ENCODE peak calls at places on chromosomes 2 and 18, in four cellular contexts. T is HCT116, O is HepG2, A is neural progenitor cell. U is an unnamed sample.

GRCh38 chr18:48348739-48349138 is 60.4 kb downstream of the ZBTB7C start:
- DNase-seq in O (no peak), A (no peak), T (no peak), U (no peak)

GRCh38 chr2:120815292-120815691 is 79.6 kb downstream of the GLI2 start:
- DNase-seq in O (no peak), A (no peak), T (no peak), U (no peak)

GRCh38 chr2:149145314-149146295 is 107.1 kb downstream of the LYPD6B start:
- DNase-seq in T (no peak), A (no peak), O (no peak), U (no peak)

GRCh38 chr2:63668464-63668863 is 79.7 kb downstream of the MDH1 start:
- DNase-seq in T (no peak), O (no peak), A (no peak), U (no peak)

GRCh38 chr2:162197095-162197825 is 45.2 kb upstream of the GCG start:
- DNase-seq in T (no peak), O (no peak), A (no peak), U (no peak)

GRCh38 chr2:225326969-225327368 is 72.5 kb upstream of the NYAP2 start:
- DNase-seq in T (no peak), A (peak), O (no peak), U (no peak)

GRCh38 chr2:3535794-3536681 is 16.7 kb upstream of the ADI1 start:
- DNase-seq in T (peak), O (peak), A (no peak), U (peak)

GRCh38 chr18:42157420-42157819 is 202.4 kb downstream of the PIK3C3 start:
- DNase-seq in A (peak), O (no peak), T (no peak), U (no peak)

GRCh38 chr2:156340818-156341481 is 8.4 kb upstream of the NR4A2 start:
- DNase-seq in O (no peak), T (no peak), A (peak), U (no peak)

GRCh38 chr2:44635725-44636124 is 274.0 kb downstream of the CAMKMT start:
- DNase-seq in O (no peak), T (no peak), A (no peak), U (no peak)

GRCh38 chr2:113245276-113245711 is 33.4 kb downstream of the PAX8 start:
- DNase-seq in O (peak), T (no peak), A (no peak), U (no peak)

GRCh38 chr2:29066271-29066860 is 8.0 kb downstream of the PCARE start:
- DNase-seq in O (peak), A (no peak), T (no peak), U (no peak)

GRCh38 chr2:145623136-145623535 is 1103.2 kb upstream of the ZEB2 start:
- DNase-seq in A (no peak), T (no peak), O (no peak), U (no peak)

GRCh38 chr2:69007169-69007568 is 5.8 kb upstream of the ANTXR1 start:
- DNase-seq in A (no peak), T (no peak), O (no peak), U (no peak)

GRCh38 chr2:33242845-33243244 is 233.6 kb upstream of the RASGRP3 start:
- DNase-seq in O (no peak), T (no peak), A (no peak), U (no peak)

GRCh38 chr18:22267697-22268096 is 98.3 kb downstream of the GATA6 start:
- DNase-seq in O (no peak), A (no peak), T (no peak), U (peak)

GRCh38 chr2:45170191-45170975 is 161.1 kb upstream of the SIX2 start:
- DNase-seq in O (no peak), T (no peak), A (peak), U (no peak)

GRCh38 chr2:189312643-189313042 is 128.6 kb upstream of the WDR75 start:
- DNase-seq in A (no peak), O (no peak), T (no peak), U (no peak)

GRCh38 chr2:189347540-189347939 is 93.7 kb upstream of the WDR75 start:
- DNase-seq in O (peak), T (peak), A (peak), U (peak)

GRCh38 chr2:138244400-138245001 is 257.1 kb upstream of the SPOPL start:
- DNase-seq in O (no peak), A (no peak), T (no peak), U (no peak)

GRCh38 chr2:163644238-163644637 is 91.6 kb downstream of the FIGN start:
- DNase-seq in T (no peak), O (no peak), A (no peak), U (no peak)

GRCh38 chr2:27920148-27920885 is 29.8 kb downstream of the BABAM2 start:
- DNase-seq in O (peak), T (no peak), A (no peak), U (no peak)

GRCh38 chr2:106956879-106957278 is 70.9 kb upstream of the ST6GAL2 start:
- DNase-seq in A (no peak), O (no peak), T (no peak), U (peak)

GRCh38 chr2:8849322-8849721 is 11.9 kb upstream of the KIDINS220 start:
- DNase-seq in T (no peak), O (no peak), A (no peak), U (no peak)

GRCh38 chr18:23876496-23876895 is 138.1 kb upstream of the TTC39C start:
- DNase-seq in A (no peak), O (no peak), T (no peak), U (no peak)

GRCh38 chr2:217216316-217216715 is 356.5 kb upstream of the TNP1 start:
- DNase-seq in A (no peak), O (no peak), T (no peak), U (no peak)

GRCh38 chr2:217218269-217219140 is 358.6 kb upstream of the TNP1 start:
- DNase-seq in T (no peak), O (no peak), A (no peak), U (no peak)

GRCh38 chr2:217216982-217217381 is 357.1 kb upstream of the TNP1 start:
- DNase-seq in A (no peak), O (no peak), T (no peak), U (no peak)

GRCh38 chr2:217220228-217221013 is 360.6 kb upstream of the TNP1 start:
- DNase-seq in A (no peak), T (no peak), O (no peak), U (peak)

GRCh38 chr2:217219141-217219505 is 359.3 kb upstream of the TNP1 start:
- DNase-seq in A (no peak), O (no peak), T (no peak), U (no peak)
- TF ChIP-seq EZH2 in A (no peak), O (no peak), T (no peak), U (no peak)

GRCh38 chr2:223008162-223008561 is 43.8 kb upstream of the KCNE4 start:
- DNase-seq in O (no peak), T (no peak), A (no peak), U (peak)
- TF ChIP-seq EZH2 in O (no peak), T (no peak), A (no peak), U (no peak)

GRCh38 chr2:147135401-147135800 is 709.4 kb upstream of the ACVR2A start:
- DNase-seq in A (no peak), O (no peak), T (no peak), U (no peak)
- TF ChIP-seq EZH2 in A (no peak), O (no peak), T (no peak), U (no peak)

DNA sequence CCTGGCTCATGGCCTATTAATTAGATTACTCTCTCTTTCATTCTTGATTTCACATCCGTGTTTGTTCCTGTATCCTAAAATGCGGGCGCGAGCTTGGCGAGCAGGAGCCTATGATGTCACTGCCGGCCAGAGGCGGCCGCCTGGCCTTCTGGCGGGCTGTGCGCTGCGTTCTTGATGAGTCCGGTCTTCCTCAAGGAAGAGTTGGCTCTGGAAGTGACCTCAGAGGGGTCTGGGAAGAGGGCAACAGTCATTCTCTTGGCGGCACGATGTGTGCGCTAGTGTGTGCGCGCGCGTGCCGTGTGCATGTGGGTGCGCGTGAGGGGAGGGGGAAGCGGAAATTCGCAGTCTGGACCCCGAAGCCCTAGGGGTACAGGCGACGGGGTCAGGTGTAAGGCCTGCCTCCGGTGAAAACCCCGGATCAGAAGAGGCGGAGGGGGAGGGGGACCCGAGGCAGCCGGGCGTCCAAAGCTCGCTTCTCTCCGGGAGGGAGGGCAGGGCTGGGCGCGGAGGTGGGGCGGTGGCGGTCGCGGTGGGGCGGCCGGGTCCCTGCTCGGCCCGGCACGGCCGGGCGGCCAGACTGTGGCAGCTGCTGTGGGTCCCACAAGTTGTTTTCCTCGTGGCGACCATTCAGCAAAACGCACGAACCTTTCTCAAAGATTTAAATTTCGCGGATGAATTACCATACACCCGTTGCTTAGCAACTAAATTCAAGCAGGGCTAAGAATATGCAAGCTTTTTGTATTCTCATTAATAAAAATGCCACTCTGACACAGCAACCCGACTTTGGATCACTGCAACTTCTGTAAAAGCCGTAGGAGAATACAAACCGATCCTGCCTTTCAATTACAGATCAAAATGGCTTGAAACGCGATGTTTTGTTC is 8.4 kb downstream of the POU3F3 start:
- DNase-seq in T (no peak), O (no peak), A (peak), U (no peak)
- TF ChIP-seq EZH2 in T (no peak), O (peak), A (peak), U (peak)

GRCh38 chr2:104853401-104853925 is 452 bp upstream of the POU3F3 start:
- DNase-seq in T (no peak), O (no peak), A (no peak), U (no peak)
- TF ChIP-seq EZH2 in T (no peak), O (peak), A (no peak), U (peak)

DNA sequence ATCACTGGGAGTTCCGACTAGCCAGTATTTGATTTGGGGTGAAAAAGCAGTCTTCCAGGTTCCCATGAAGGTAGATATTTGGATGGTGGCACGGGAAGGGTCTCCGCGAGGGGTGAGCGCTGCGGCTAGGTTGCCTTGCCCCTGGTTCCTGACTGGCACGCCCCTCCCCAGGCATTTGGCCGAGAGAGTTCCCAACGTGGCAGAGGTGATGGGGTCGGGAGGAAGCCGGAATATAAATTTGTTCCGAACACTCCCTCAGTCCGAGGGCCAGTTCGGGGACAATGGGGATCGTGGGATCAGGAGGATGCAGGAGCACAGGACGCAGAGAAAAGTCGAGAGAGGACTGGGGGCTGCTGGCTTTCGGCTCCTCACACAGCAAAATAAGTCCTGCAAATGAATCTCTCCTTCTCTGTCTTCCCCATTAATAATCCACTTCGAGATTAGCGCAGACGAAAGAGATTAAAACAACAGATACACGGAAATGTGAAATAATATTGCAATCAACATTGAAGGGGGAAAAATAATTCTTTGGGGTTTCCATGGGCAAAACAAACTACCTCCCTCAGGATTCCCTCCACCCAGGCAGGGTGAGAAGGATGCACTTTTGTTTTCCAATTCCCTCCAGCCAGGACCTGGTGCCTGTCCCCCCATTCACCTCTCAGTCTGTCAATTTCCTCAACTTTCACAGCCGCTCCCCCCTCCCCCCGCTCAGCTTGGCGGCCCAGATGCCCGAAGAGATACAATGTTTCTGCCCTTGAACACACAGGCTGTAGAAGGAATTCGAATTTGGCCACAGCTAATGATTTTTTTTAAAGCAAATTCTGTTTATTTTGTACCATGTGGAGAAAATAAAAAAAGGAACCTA is 3.1 kb upstream of the ZEB2 start:
- DNase-seq in A (peak), O (no peak), T (no peak), U (no peak)
- TF ChIP-seq EZH2 in A (no peak), O (peak), T (no peak), U (peak)

GRCh38 chr18:71809711-71810110 is 734.4 kb downstream of the CBLN2 start:
- DNase-seq in O (no peak), T (no peak), A (no peak), U (no peak)

GRCh38 chr18:71807586-71807985 is 736.6 kb downstream of the CBLN2 start:
- DNase-seq in T (no peak), O (no peak), A (no peak), U (no peak)

DNA sequence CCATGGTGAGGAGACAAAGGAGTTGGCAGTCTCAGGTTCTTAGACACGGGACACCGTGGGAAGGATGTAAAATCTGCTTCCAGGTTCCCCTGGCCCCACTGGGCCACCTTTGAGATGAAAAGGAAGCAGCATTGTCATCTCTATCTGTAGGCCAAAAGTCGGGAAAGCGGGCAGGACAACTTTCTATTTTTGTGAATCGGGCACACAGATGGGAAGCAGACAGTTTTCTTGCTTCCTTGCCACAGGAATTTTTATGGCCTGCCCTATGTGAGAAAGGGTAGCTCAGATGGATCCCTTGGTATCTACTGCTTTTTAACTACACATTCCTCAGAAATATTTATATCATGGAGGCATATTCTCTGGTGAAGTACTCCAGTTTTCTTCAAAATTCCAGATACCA is 735.6 kb downstream of the CBLN2 start:
- DNase-seq in O (no peak), A (peak), T (no peak), U (no peak)
- TF ChIP-seq EZH2 in O (no peak), A (no peak), T (no peak), U (no peak)